ENCODE peak calls at places on chromosomes 3 and 15, in four cellular contexts. One of them, this sample, is unnamed.

GRCh38 chr3:10956531-10956930 is 36.0 kb upstream of the SLC6A1 start:
- DNase-seq in left colon: no peak
- DNase-seq in cardiac fibroblast: no peak
- DNase-seq in AG20443: no peak
- DNase-seq in this sample: no peak

GRCh38 chr15:95880630-95881029 is 449.9 kb upstream of the NR2F2 start:
- DNase-seq in left colon: no peak
- DNase-seq in cardiac fibroblast: no peak
- DNase-seq in AG20443: no peak
- DNase-seq in this sample: no peak

GRCh38 chr3:54866221-54866620 is 61.6 kb downstream of the LRTM1 start:
- DNase-seq in left colon: no peak
- DNase-seq in cardiac fibroblast: no peak
- DNase-seq in AG20443: no peak
- DNase-seq in this sample: no peak

GRCh38 chr3:158110658-158111018 is 749 bp downstream of the RSRC1 start:
- DNase-seq in left colon: no peak
- DNase-seq in cardiac fibroblast: no peak
- DNase-seq in AG20443: no peak
- DNase-seq in this sample: no peak

GRCh38 chr3:82364827-82365226 is 603.4 kb upstream of the GBE1 start:
- DNase-seq in left colon: no peak
- DNase-seq in cardiac fibroblast: no peak
- DNase-seq in AG20443: no peak
- DNase-seq in this sample: no peak

GRCh38 chr3:119194237-119195150 is 21.1 kb downstream of the UPK1B start:
- DNase-seq in left colon: no peak
- DNase-seq in cardiac fibroblast: peak
- DNase-seq in AG20443: peak
- DNase-seq in this sample: no peak

GRCh38 chr3:54358327-54358726 is 236.0 kb downstream of the CACNA2D3 start:
- DNase-seq in left colon: no peak
- DNase-seq in cardiac fibroblast: no peak
- DNase-seq in AG20443: no peak
- DNase-seq in this sample: no peak

GRCh38 chr3:47366833-47367232 is 14.0 kb upstream of the PTPN23 start:
- DNase-seq in left colon: no peak
- DNase-seq in cardiac fibroblast: no peak
- DNase-seq in AG20443: no peak
- DNase-seq in this sample: no peak

GRCh38 chr3:122299872-122300460 is 25.1 kb upstream of the CSTA start:
- DNase-seq in left colon: no peak
- DNase-seq in cardiac fibroblast: peak
- DNase-seq in AG20443: no peak
- DNase-seq in this sample: no peak

GRCh38 chr15:52133510-52134220 is 21.1 kb upstream of the BCL2L10 start:
- DNase-seq in left colon: no peak
- DNase-seq in cardiac fibroblast: no peak
- DNase-seq in AG20443: no peak
- DNase-seq in this sample: no peak

GRCh38 chr3:184335661-184336483 is 1.5 kb upstream of the FAM131A start:
- DNase-seq in left colon: peak
- DNase-seq in cardiac fibroblast: peak
- DNase-seq in AG20443: peak
- DNase-seq in this sample: peak

GRCh38 chr15:47885921-47886320 is 168.6 kb downstream of the SEMA6D start:
- DNase-seq in left colon: no peak
- DNase-seq in cardiac fibroblast: peak
- DNase-seq in AG20443: peak
- DNase-seq in this sample: no peak

GRCh38 chr15:89680282-89680873 is 1.2 kb upstream of the PLIN1 start:
- DNase-seq in left colon: peak
- DNase-seq in cardiac fibroblast: peak
- DNase-seq in AG20443: peak
- DNase-seq in this sample: no peak

GRCh38 chr15:55276324-55276723 is 13.3 kb downstream of the RAB27A start:
- DNase-seq in left colon: no peak
- DNase-seq in cardiac fibroblast: no peak
- DNase-seq in AG20443: no peak
- DNase-seq in this sample: no peak

GRCh38 chr3:192577271-192577670 is 150.1 kb downstream of the FGF12 start:
- DNase-seq in left colon: no peak
- DNase-seq in cardiac fibroblast: no peak
- DNase-seq in AG20443: no peak
- DNase-seq in this sample: no peak

GRCh38 chr15:66841953-66842681 is 140.1 kb downstream of the SMAD6 start:
- DNase-seq in left colon: peak
- DNase-seq in cardiac fibroblast: peak
- DNase-seq in AG20443: peak
- DNase-seq in this sample: no peak

GRCh38 chr3:146519810-146520209 is 24.6 kb downstream of the PLSCR1 start:
- DNase-seq in left colon: no peak
- DNase-seq in cardiac fibroblast: no peak
- DNase-seq in AG20443: no peak
- DNase-seq in this sample: no peak

GRCh38 chr3:150765949-150766720 is 3.2 kb upstream of the SIAH2 start:
- DNase-seq in left colon: no peak
- DNase-seq in cardiac fibroblast: peak
- DNase-seq in AG20443: no peak
- DNase-seq in this sample: no peak

GRCh38 chr3:105368575-105369500 is 2.1 kb downstream of the ALCAM start:
- DNase-seq in left colon: peak
- DNase-seq in cardiac fibroblast: peak
- DNase-seq in AG20443: peak
- DNase-seq in this sample: peak

GRCh38 chr15:70812827-70813364 is 41.1 kb downstream of the LARP6 start:
- DNase-seq in left colon: no peak
- DNase-seq in cardiac fibroblast: no peak
- DNase-seq in AG20443: no peak
- DNase-seq in this sample: no peak

GRCh38 chr15:39589815-39590644 is 9.2 kb downstream of the THBS1 start:
- DNase-seq in left colon: no peak
- DNase-seq in cardiac fibroblast: peak
- DNase-seq in AG20443: no peak
- DNase-seq in this sample: no peak

GRCh38 chr3:149489060-149489690 is 14.7 kb downstream of the TM4SF4 start:
- DNase-seq in left colon: no peak
- DNase-seq in cardiac fibroblast: peak
- DNase-seq in AG20443: peak
- DNase-seq in this sample: no peak

GRCh38 chr3:115713247-115713646 is 89.9 kb downstream of the GAP43 start:
- DNase-seq in left colon: peak
- DNase-seq in cardiac fibroblast: no peak
- DNase-seq in AG20443: peak
- DNase-seq in this sample: peak

GRCh38 chr15:53581513-53581912 is 177.9 kb downstream of the WDR72 start:
- DNase-seq in left colon: no peak
- DNase-seq in cardiac fibroblast: no peak
- DNase-seq in AG20443: no peak
- DNase-seq in this sample: no peak

GRCh38 chr3:53113293-53114010 is 16.8 kb downstream of the RFT1 start:
- DNase-seq in left colon: no peak
- DNase-seq in cardiac fibroblast: no peak
- DNase-seq in AG20443: no peak
- DNase-seq in this sample: no peak

GRCh38 chr15:93036922-93037321 is 52.1 kb downstream of the RGMA start:
- DNase-seq in left colon: no peak
- DNase-seq in cardiac fibroblast: no peak
- DNase-seq in AG20443: no peak
- DNase-seq in this sample: no peak

GRCh38 chr15:88703533-88703932 is 64.7 kb downstream of the ISG20 start:
- DNase-seq in left colon: no peak
- DNase-seq in cardiac fibroblast: no peak
- DNase-seq in AG20443: no peak
- DNase-seq in this sample: no peak

GRCh38 chr15:92165001-92165346 is 228.7 kb upstream of the ST8SIA2 start:
- DNase-seq in left colon: no peak
- DNase-seq in cardiac fibroblast: no peak
- DNase-seq in AG20443: no peak
- DNase-seq in this sample: no peak

GRCh38 chr3:9399746-9400145 is 2.3 kb downstream of the SETD5 start:
- DNase-seq in left colon: peak
- DNase-seq in cardiac fibroblast: peak
- DNase-seq in AG20443: peak
- DNase-seq in this sample: peak

GRCh38 chr15:42404461-42405235 is 45.3 kb downstream of the CAPN3 start:
- DNase-seq in left colon: no peak
- DNase-seq in cardiac fibroblast: no peak
- DNase-seq in AG20443: no peak
- DNase-seq in this sample: peak

GRCh38 chr15:58521293-58521991 is 89.7 kb downstream of the LIPC start:
- DNase-seq in left colon: no peak
- DNase-seq in cardiac fibroblast: peak
- DNase-seq in AG20443: peak
- DNase-seq in this sample: no peak

GRCh38 chr15:80587816-80588456 is 107.2 kb upstream of the ABHD17C start:
- DNase-seq in left colon: no peak
- DNase-seq in cardiac fibroblast: peak
- DNase-seq in AG20443: no peak
- DNase-seq in this sample: no peak

GRCh38 chr15:85607141-85607806 is 187.5 kb downstream of the KLHL25 start:
- DNase-seq in left colon: no peak
- DNase-seq in cardiac fibroblast: peak
- DNase-seq in AG20443: no peak
- DNase-seq in this sample: no peak

GRCh38 chr3:195209083-195209835 is 61.7 kb downstream of the XXYLT1 start:
- DNase-seq in left colon: no peak
- DNase-seq in cardiac fibroblast: peak
- DNase-seq in AG20443: peak
- DNase-seq in this sample: no peak

This sample was measured in amygdala.